ENCODE peak calls at places on chromosomes 16 and 17, in six cellular contexts. One of them, this sample, is unnamed.

GRCh38 chr16:9821331-9821730 is 360.9 kb downstream of the GRIN2A start:
- DNase-seq in thoracic aorta: no peak
- DNase-seq in sigmoid colon: no peak
- DNase-seq in right atrium auricular region: no peak
- DNase-seq in AG04450: no peak
- DNase-seq in astrocyte: no peak
- DNase-seq in this sample: no peak

GRCh38 chr16:979859-980594 is 1.5 kb upstream of the SOX8 start:
- DNase-seq in thoracic aorta: no peak
- DNase-seq in sigmoid colon: no peak
- DNase-seq in right atrium auricular region: no peak
- DNase-seq in AG04450: no peak
- DNase-seq in astrocyte: no peak
- DNase-seq in this sample: no peak

GRCh38 chr17:69050999-69051775 is 9.5 kb downstream of the ABCA9 start:
- DNase-seq in thoracic aorta: no peak
- DNase-seq in sigmoid colon: no peak
- DNase-seq in right atrium auricular region: no peak
- DNase-seq in AG04450: peak
- DNase-seq in astrocyte: peak
- DNase-seq in this sample: no peak

GRCh38 chr17:35373984-35374765 is 754 bp upstream of the SLFN11 start:
- DNase-seq in thoracic aorta: no peak
- DNase-seq in sigmoid colon: peak
- DNase-seq in right atrium auricular region: peak
- DNase-seq in AG04450: no peak
- DNase-seq in astrocyte: peak
- DNase-seq in this sample: no peak

GRCh38 chr16:31880322-31880979 is 6.8 kb downstream of the ZNF267 start:
- DNase-seq in thoracic aorta: no peak
- DNase-seq in sigmoid colon: no peak
- DNase-seq in right atrium auricular region: no peak
- DNase-seq in AG04450: no peak
- DNase-seq in astrocyte: peak
- DNase-seq in this sample: no peak

GRCh38 chr17:44793885-44794698 is 35.3 kb downstream of the ADAM11 start:
- DNase-seq in thoracic aorta: no peak
- DNase-seq in sigmoid colon: peak
- DNase-seq in right atrium auricular region: no peak
- DNase-seq in AG04450: no peak
- DNase-seq in astrocyte: no peak
- DNase-seq in this sample: no peak

GRCh38 chr16:11232852-11233726 is 22.9 kb downstream of the SOCS1 start:
- DNase-seq in thoracic aorta: no peak
- DNase-seq in sigmoid colon: no peak
- DNase-seq in right atrium auricular region: no peak
- DNase-seq in AG04450: no peak
- DNase-seq in astrocyte: no peak
- DNase-seq in this sample: peak

GRCh38 chr17:34709108-34709779 is 129.9 kb downstream of the TMEM132E start:
- DNase-seq in thoracic aorta: no peak
- DNase-seq in sigmoid colon: no peak
- DNase-seq in right atrium auricular region: no peak
- DNase-seq in AG04450: no peak
- DNase-seq in astrocyte: no peak
- DNase-seq in this sample: no peak

GRCh38 chr16:12303649-12304048 is 327.1 kb downstream of the SNX29 start:
- DNase-seq in thoracic aorta: no peak
- DNase-seq in sigmoid colon: no peak
- DNase-seq in right atrium auricular region: peak
- DNase-seq in AG04450: no peak
- DNase-seq in astrocyte: no peak
- DNase-seq in this sample: no peak

GRCh38 chr17:78113804-78114785 is 14.5 kb downstream of the TMC6 start:
- DNase-seq in thoracic aorta: no peak
- DNase-seq in sigmoid colon: no peak
- DNase-seq in right atrium auricular region: no peak
- DNase-seq in AG04450: no peak
- DNase-seq in astrocyte: no peak
- DNase-seq in this sample: no peak

GRCh38 chr17:82734987-82735866 is at the start of gene FN3K:
- DNase-seq in thoracic aorta: no peak
- DNase-seq in sigmoid colon: peak
- DNase-seq in right atrium auricular region: peak
- DNase-seq in AG04450: peak
- DNase-seq in astrocyte: peak
- DNase-seq in this sample: peak

GRCh38 chr16:87076950-87077749 is 240.0 kb downstream of the C16orf95 start:
- DNase-seq in thoracic aorta: no peak
- DNase-seq in sigmoid colon: peak
- DNase-seq in right atrium auricular region: no peak
- DNase-seq in AG04450: peak
- DNase-seq in astrocyte: peak
- DNase-seq in this sample: no peak

GRCh38 chr16:9542165-9542755 is 450.8 kb downstream of the HAPSTR1 start:
- DNase-seq in thoracic aorta: no peak
- DNase-seq in sigmoid colon: no peak
- DNase-seq in right atrium auricular region: no peak
- DNase-seq in AG04450: no peak
- DNase-seq in astrocyte: no peak
- DNase-seq in this sample: no peak

GRCh38 chr17:41910701-41911391 is 7.9 kb downstream of the ACLY start:
- DNase-seq in thoracic aorta: no peak
- DNase-seq in sigmoid colon: no peak
- DNase-seq in right atrium auricular region: no peak
- DNase-seq in AG04450: peak
- DNase-seq in astrocyte: peak
- DNase-seq in this sample: no peak

GRCh38 chr16:28092721-28093382 is 29.3 kb upstream of the GSG1L start:
- DNase-seq in thoracic aorta: no peak
- DNase-seq in sigmoid colon: peak
- DNase-seq in right atrium auricular region: no peak
- DNase-seq in AG04450: no peak
- DNase-seq in astrocyte: no peak
- DNase-seq in this sample: no peak

GRCh38 chr16:21104124-21104860 is 46.4 kb downstream of the DNAH3 start:
- DNase-seq in thoracic aorta: no peak
- DNase-seq in sigmoid colon: no peak
- DNase-seq in right atrium auricular region: peak
- DNase-seq in AG04450: no peak
- DNase-seq in astrocyte: peak
- DNase-seq in this sample: no peak

GRCh38 chr17:1577657-1578428 is 15.3 kb upstream of the PITPNA start:
- DNase-seq in thoracic aorta: no peak
- DNase-seq in sigmoid colon: no peak
- DNase-seq in right atrium auricular region: no peak
- DNase-seq in AG04450: no peak
- DNase-seq in astrocyte: no peak
- DNase-seq in this sample: peak

GRCh38 chr17:50608700-50609375 is 25.8 kb upstream of the ABCC3 start:
- DNase-seq in thoracic aorta: no peak
- DNase-seq in sigmoid colon: no peak
- DNase-seq in right atrium auricular region: no peak
- DNase-seq in AG04450: no peak
- DNase-seq in astrocyte: no peak
- DNase-seq in this sample: no peak

GRCh38 chr17:2871720-2872119 is 75.5 kb downstream of the RAP1GAP2 start:
- DNase-seq in thoracic aorta: no peak
- DNase-seq in sigmoid colon: no peak
- DNase-seq in right atrium auricular region: no peak
- DNase-seq in AG04450: no peak
- DNase-seq in astrocyte: no peak
- DNase-seq in this sample: no peak

GRCh38 chr16:46918400-46918799 is 34.2 kb downstream of the GPT2 start:
- DNase-seq in thoracic aorta: no peak
- DNase-seq in sigmoid colon: no peak
- DNase-seq in right atrium auricular region: no peak
- DNase-seq in AG04450: no peak
- DNase-seq in astrocyte: no peak
- DNase-seq in this sample: no peak

GRCh38 chr16:10519929-10520868 is 60.2 kb downstream of the EMP2 start:
- DNase-seq in thoracic aorta: no peak
- DNase-seq in sigmoid colon: no peak
- DNase-seq in right atrium auricular region: no peak
- DNase-seq in AG04450: no peak
- DNase-seq in astrocyte: no peak
- DNase-seq in this sample: no peak

GRCh38 chr17:50871898-50872297 is 5.7 kb upstream of the TOB1 start:
- DNase-seq in thoracic aorta: no peak
- DNase-seq in sigmoid colon: no peak
- DNase-seq in right atrium auricular region: no peak
- DNase-seq in AG04450: no peak
- DNase-seq in astrocyte: no peak
- DNase-seq in this sample: no peak

GRCh38 chr16:6144441-6144840 is 1046.8 kb upstream of the EEF2KMT start:
- DNase-seq in thoracic aorta: no peak
- DNase-seq in sigmoid colon: no peak
- DNase-seq in right atrium auricular region: no peak
- DNase-seq in AG04450: no peak
- DNase-seq in astrocyte: no peak
- DNase-seq in this sample: no peak

DNA sequence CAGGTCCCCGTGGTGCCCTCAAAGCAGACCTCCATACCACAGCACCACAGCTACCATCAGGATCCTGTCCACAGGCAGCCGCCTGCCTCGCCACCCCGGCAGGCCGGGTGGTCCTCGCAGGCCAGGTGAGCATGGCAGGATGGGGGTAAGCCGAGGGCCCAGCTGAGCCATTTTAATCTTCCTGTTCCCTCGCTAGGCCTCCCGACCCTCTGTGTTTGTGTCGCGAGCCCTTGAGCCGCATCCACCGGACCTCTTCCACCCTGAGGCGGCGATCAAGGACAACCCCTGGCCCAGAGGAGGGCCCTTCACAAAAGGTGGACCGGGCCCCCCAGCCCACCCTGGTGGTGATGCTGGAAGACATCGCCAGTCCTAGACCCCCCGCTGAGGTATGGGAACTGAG is 2.0 kb downstream of the PRR14 start:
- DNase-seq in thoracic aorta: no peak
- DNase-seq in sigmoid colon: no peak
- DNase-seq in right atrium auricular region: no peak
- DNase-seq in AG04450: no peak
- DNase-seq in astrocyte: no peak
- DNase-seq in this sample: no peak
- H3K27ac ChIP-seq in thoracic aorta: peak
- H3K27ac ChIP-seq in sigmoid colon: peak
- H3K27ac ChIP-seq in right atrium auricular region: no peak
- H3K27ac ChIP-seq in AG04450: no peak
- H3K27ac ChIP-seq in astrocyte: no peak
- H3K27ac ChIP-seq in this sample: no peak

GRCh38 chr17:48586355-48586924 is 3.6 kb downstream of the HOXB3 start:
- DNase-seq in thoracic aorta: no peak
- DNase-seq in sigmoid colon: no peak
- DNase-seq in right atrium auricular region: no peak
- DNase-seq in AG04450: no peak
- DNase-seq in astrocyte: no peak
- DNase-seq in this sample: no peak

GRCh38 chr17:48588519-48588918 is 1.5 kb downstream of the HOXB3 start:
- DNase-seq in thoracic aorta: no peak
- DNase-seq in sigmoid colon: no peak
- DNase-seq in right atrium auricular region: no peak
- DNase-seq in AG04450: no peak
- DNase-seq in astrocyte: no peak
- DNase-seq in this sample: no peak

GRCh38 chr17:48588074-48588415 is 2.0 kb downstream of the HOXB3 start:
- DNase-seq in thoracic aorta: no peak
- DNase-seq in sigmoid colon: no peak
- DNase-seq in right atrium auricular region: no peak
- DNase-seq in AG04450: no peak
- DNase-seq in astrocyte: no peak
- DNase-seq in this sample: no peak

GRCh38 chr17:48589060-48589830 is 796 bp downstream of the HOXB3 start:
- DNase-seq in thoracic aorta: no peak
- DNase-seq in sigmoid colon: no peak
- DNase-seq in right atrium auricular region: no peak
- DNase-seq in AG04450: no peak
- DNase-seq in astrocyte: no peak
- DNase-seq in this sample: no peak

DNA sequence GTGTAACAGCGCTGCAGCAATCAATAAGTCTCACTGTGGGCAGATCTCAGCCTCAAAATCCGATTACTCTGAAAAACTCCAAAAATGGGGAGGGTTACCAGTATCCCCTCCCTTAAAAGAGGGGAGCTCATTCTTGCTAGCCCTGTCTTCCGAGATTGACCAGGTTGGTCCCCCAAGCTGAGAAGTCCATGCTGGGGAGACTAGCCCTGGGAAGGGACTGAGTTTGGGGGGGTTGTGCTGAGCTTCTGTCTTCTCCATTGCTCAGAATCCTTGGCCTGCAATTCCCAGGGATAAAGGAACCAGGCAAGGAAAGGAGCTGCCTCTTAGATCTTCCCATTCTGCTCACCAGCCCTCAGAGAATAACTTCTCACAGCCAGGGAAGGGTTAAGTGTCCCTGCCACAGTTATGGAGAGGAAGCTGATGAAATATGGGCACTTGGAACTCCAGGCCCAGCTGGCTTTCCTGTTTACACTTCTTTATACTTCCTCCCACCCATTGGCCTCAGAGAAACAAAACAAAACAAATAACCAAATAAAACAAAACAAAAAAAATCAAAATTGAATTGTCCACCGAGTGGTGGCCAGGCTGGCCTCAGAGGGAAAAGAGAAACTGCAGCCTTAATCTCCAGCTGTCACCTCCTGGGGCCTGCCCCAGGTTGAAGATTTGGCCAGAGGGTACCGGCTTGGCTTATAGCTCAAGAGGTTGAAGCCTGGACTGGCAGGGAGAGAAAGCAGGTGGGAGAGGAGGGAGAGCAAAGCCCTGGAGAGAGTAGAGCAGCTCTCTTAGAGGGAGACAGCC is 2.6 kb downstream of the HOXB3 start:
- DNase-seq in thoracic aorta: no peak
- DNase-seq in sigmoid colon: no peak
- DNase-seq in right atrium auricular region: no peak
- DNase-seq in AG04450: no peak
- DNase-seq in astrocyte: no peak
- DNase-seq in this sample: no peak
- H3K27ac ChIP-seq in thoracic aorta: no peak
- H3K27ac ChIP-seq in sigmoid colon: peak
- H3K27ac ChIP-seq in right atrium auricular region: no peak
- H3K27ac ChIP-seq in AG04450: peak
- H3K27ac ChIP-seq in astrocyte: no peak
- H3K27ac ChIP-seq in this sample: no peak

GRCh38 chr17:39001703-39002637 is 34.8 kb upstream of the FBXO47 start:
- DNase-seq in thoracic aorta: peak
- DNase-seq in sigmoid colon: peak
- DNase-seq in right atrium auricular region: peak
- DNase-seq in AG04450: no peak
- DNase-seq in astrocyte: peak
- DNase-seq in this sample: no peak
- H3K27ac ChIP-seq in thoracic aorta: peak
- H3K27ac ChIP-seq in sigmoid colon: peak
- H3K27ac ChIP-seq in right atrium auricular region: peak
- H3K27ac ChIP-seq in AG04450: no peak
- H3K27ac ChIP-seq in astrocyte: no peak
- H3K27ac ChIP-seq in this sample: no peak

DNA sequence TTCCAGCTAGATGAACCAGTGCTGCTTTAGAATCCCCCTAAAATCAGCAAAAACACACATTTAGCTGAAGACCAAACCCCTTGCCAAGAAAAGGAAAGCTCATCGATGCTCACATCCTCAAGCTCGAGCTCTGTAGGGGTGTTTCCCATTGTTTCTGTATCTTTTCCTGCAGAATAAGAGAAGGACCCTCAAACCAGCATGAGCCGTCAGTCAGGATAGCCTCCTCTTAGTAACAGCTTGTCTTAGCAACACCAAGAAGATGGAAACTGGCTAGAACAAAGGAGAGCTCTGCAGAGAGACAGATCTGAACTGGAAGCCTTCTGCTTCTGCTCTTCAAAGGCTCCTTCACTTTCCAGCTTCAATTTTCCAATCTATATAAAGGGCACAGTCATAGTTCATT is 32.0 kb downstream of the VAT1L start:
- DNase-seq in thoracic aorta: no peak
- DNase-seq in sigmoid colon: no peak
- DNase-seq in right atrium auricular region: no peak
- DNase-seq in AG04450: no peak
- DNase-seq in astrocyte: no peak
- DNase-seq in this sample: no peak
- H3K27ac ChIP-seq in thoracic aorta: no peak
- H3K27ac ChIP-seq in sigmoid colon: no peak
- H3K27ac ChIP-seq in right atrium auricular region: no peak
- H3K27ac ChIP-seq in AG04450: no peak
- H3K27ac ChIP-seq in astrocyte: no peak
- H3K27ac ChIP-seq in this sample: no peak